ENCODE peak calls at places on chromosomes 3 and 15, in four cellular contexts. One of them, this sample, is unnamed.

GRCh38 chr15:87858651-87859050 is 397.9 kb downstream of the NTRK3 start:
- DNase-seq in cerebellar cortex: no peak
- DNase-seq in HFF-Myc: no peak
- DNase-seq in fibroblast of villous mesenchyme: no peak
- DNase-seq in this sample: no peak

GRCh38 chr3:193951859-193952258 is 184.1 kb upstream of the HES1 start:
- DNase-seq in HFF-Myc: no peak
- DNase-seq in cerebellar cortex: no peak
- DNase-seq in fibroblast of villous mesenchyme: no peak
- DNase-seq in this sample: no peak

GRCh38 chr3:100496711-100497261 is 4.4 kb downstream of the TMEM45A start:
- DNase-seq in HFF-Myc: no peak
- DNase-seq in cerebellar cortex: no peak
- DNase-seq in fibroblast of villous mesenchyme: peak
- DNase-seq in this sample: no peak

GRCh38 chr15:22989576-22990477 is 9.7 kb upstream of the CYFIP1 start:
- DNase-seq in fibroblast of villous mesenchyme: no peak
- DNase-seq in HFF-Myc: no peak
- DNase-seq in cerebellar cortex: no peak
- DNase-seq in this sample: no peak

GRCh38 chr3:87026246-87026645 is 35.3 kb upstream of the VGLL3 start:
- DNase-seq in HFF-Myc: no peak
- DNase-seq in fibroblast of villous mesenchyme: no peak
- DNase-seq in cerebellar cortex: no peak
- DNase-seq in this sample: no peak

GRCh38 chr15:57149196-57149595 is 227.1 kb upstream of the CGNL1 start:
- DNase-seq in cerebellar cortex: no peak
- DNase-seq in HFF-Myc: no peak
- DNase-seq in fibroblast of villous mesenchyme: peak
- DNase-seq in this sample: no peak

GRCh38 chr3:5787863-5788488 is 600.5 kb downstream of the EDEM1 start:
- DNase-seq in HFF-Myc: no peak
- DNase-seq in cerebellar cortex: peak
- DNase-seq in fibroblast of villous mesenchyme: no peak
- DNase-seq in this sample: no peak

GRCh38 chr3:27423463-27423862 is 54.3 kb upstream of the NEK10 start:
- DNase-seq in cerebellar cortex: no peak
- DNase-seq in fibroblast of villous mesenchyme: peak
- DNase-seq in HFF-Myc: peak
- DNase-seq in this sample: peak

GRCh38 chr3:159229161-159229560 is 427.3 kb downstream of the MFSD1 start:
- DNase-seq in cerebellar cortex: no peak
- DNase-seq in fibroblast of villous mesenchyme: no peak
- DNase-seq in HFF-Myc: no peak
- DNase-seq in this sample: no peak

GRCh38 chr3:37625051-37625450 is 236.6 kb upstream of the CTDSPL start:
- DNase-seq in cerebellar cortex: no peak
- DNase-seq in fibroblast of villous mesenchyme: no peak
- DNase-seq in HFF-Myc: no peak
- DNase-seq in this sample: no peak

GRCh38 chr15:91694829-91695205 is 158.7 kb upstream of the SLCO3A1 start:
- DNase-seq in fibroblast of villous mesenchyme: peak
- DNase-seq in cerebellar cortex: peak
- DNase-seq in HFF-Myc: no peak
- DNase-seq in this sample: peak

GRCh38 chr15:57522148-57522547 is 69.6 kb upstream of the MYZAP start:
- DNase-seq in fibroblast of villous mesenchyme: no peak
- DNase-seq in HFF-Myc: no peak
- DNase-seq in cerebellar cortex: no peak
- DNase-seq in this sample: no peak

GRCh38 chr15:89095556-89095955 is 7.3 kb downstream of the ABHD2 start:
- DNase-seq in fibroblast of villous mesenchyme: no peak
- DNase-seq in cerebellar cortex: no peak
- DNase-seq in HFF-Myc: no peak
- DNase-seq in this sample: no peak

GRCh38 chr3:159532577-159532976 is 456.1 kb upstream of the IL12A start:
- DNase-seq in HFF-Myc: no peak
- DNase-seq in fibroblast of villous mesenchyme: no peak
- DNase-seq in cerebellar cortex: no peak
- DNase-seq in this sample: no peak

GRCh38 chr3:160486459-160486869 is 36.9 kb upstream of the TRIM59 start:
- DNase-seq in cerebellar cortex: peak
- DNase-seq in HFF-Myc: no peak
- DNase-seq in fibroblast of villous mesenchyme: peak
- DNase-seq in this sample: peak

GRCh38 chr15:28979208-28979891 is 93.6 kb downstream of the APBA2 start:
- DNase-seq in cerebellar cortex: no peak
- DNase-seq in fibroblast of villous mesenchyme: no peak
- DNase-seq in HFF-Myc: no peak
- DNase-seq in this sample: no peak

GRCh38 chr15:68679961-68680371 is 101.2 kb downstream of the CORO2B start:
- DNase-seq in cerebellar cortex: no peak
- DNase-seq in fibroblast of villous mesenchyme: no peak
- DNase-seq in HFF-Myc: no peak
- DNase-seq in this sample: no peak

This sample was measured in GM04504.